ENCODE peak calls at places on chromosomes 2 and 18, in nine cellular contexts. One of them, this sample, is unnamed. For H3K9me3 and H3K4me1, the result is how much of the 10 kb centered on the place peaks cover.

GRCh38 chr2:148674063-148675020 is 29.8 kb downstream of the EPC2 start:
- DNase-seq in neuronal stem cell: peak
- DNase-seq in HCT116: peak
- DNase-seq in mesenchymal stem cell: peak
- DNase-seq in esophagus squamous epithelium: no peak
- DNase-seq in esophagus muscularis mucosa: no peak
- DNase-seq in lower lobe of right lung: no peak
- DNase-seq in endothelial cell of umbilical vein: peak
- DNase-seq in BE2C: no peak
- DNase-seq in this sample: no peak

GRCh38 chr18:10432781-10433180 is 21.7 kb upstream of the APCDD1 start:
- DNase-seq in neuronal stem cell: no peak
- DNase-seq in HCT116: no peak
- DNase-seq in mesenchymal stem cell: no peak
- DNase-seq in esophagus squamous epithelium: no peak
- DNase-seq in esophagus muscularis mucosa: no peak
- DNase-seq in lower lobe of right lung: no peak
- DNase-seq in endothelial cell of umbilical vein: no peak
- DNase-seq in BE2C: no peak
- DNase-seq in this sample: no peak

GRCh38 chr18:59021500-59021899 is 118.2 kb upstream of the SEC11C start:
- DNase-seq in neuronal stem cell: no peak
- DNase-seq in HCT116: no peak
- DNase-seq in mesenchymal stem cell: no peak
- DNase-seq in esophagus squamous epithelium: no peak
- DNase-seq in esophagus muscularis mucosa: no peak
- DNase-seq in lower lobe of right lung: no peak
- DNase-seq in endothelial cell of umbilical vein: no peak
- DNase-seq in BE2C: peak
- DNase-seq in this sample: peak

GRCh38 chr18:57210101-57210661 is 63.3 kb downstream of the BOD1L2 start:
- DNase-seq in neuronal stem cell: peak
- DNase-seq in HCT116: peak
- DNase-seq in mesenchymal stem cell: peak
- DNase-seq in esophagus squamous epithelium: no peak
- DNase-seq in esophagus muscularis mucosa: peak
- DNase-seq in lower lobe of right lung: no peak
- DNase-seq in endothelial cell of umbilical vein: peak
- DNase-seq in BE2C: peak
- DNase-seq in this sample: peak

GRCh38 chr2:64487256-64488049 is 33.5 kb downstream of the LGALSL start:
- DNase-seq in neuronal stem cell: no peak
- DNase-seq in HCT116: no peak
- DNase-seq in mesenchymal stem cell: peak
- DNase-seq in esophagus squamous epithelium: no peak
- DNase-seq in esophagus muscularis mucosa: no peak
- DNase-seq in lower lobe of right lung: no peak
- DNase-seq in endothelial cell of umbilical vein: no peak
- DNase-seq in BE2C: no peak
- DNase-seq in this sample: no peak

GRCh38 chr2:78979380-78980238 is 45.9 kb upstream of the REG3G start:
- DNase-seq in neuronal stem cell: peak
- DNase-seq in HCT116: no peak
- DNase-seq in mesenchymal stem cell: peak
- DNase-seq in esophagus squamous epithelium: no peak
- DNase-seq in esophagus muscularis mucosa: no peak
- DNase-seq in lower lobe of right lung: no peak
- DNase-seq in endothelial cell of umbilical vein: peak
- DNase-seq in BE2C: peak
- DNase-seq in this sample: no peak

GRCh38 chr2:172745636-172746035 is 10.0 kb downstream of the RAPGEF4 start:
- DNase-seq in neuronal stem cell: no peak
- DNase-seq in HCT116: no peak
- DNase-seq in mesenchymal stem cell: peak
- DNase-seq in esophagus squamous epithelium: no peak
- DNase-seq in esophagus muscularis mucosa: no peak
- DNase-seq in lower lobe of right lung: no peak
- DNase-seq in endothelial cell of umbilical vein: peak
- DNase-seq in BE2C: no peak
- DNase-seq in this sample: peak

GRCh38 chr2:62774555-62775366 is 69.2 kb downstream of the EHBP1 start:
- DNase-seq in neuronal stem cell: peak
- DNase-seq in HCT116: peak
- DNase-seq in mesenchymal stem cell: peak
- DNase-seq in esophagus squamous epithelium: no peak
- DNase-seq in esophagus muscularis mucosa: no peak
- DNase-seq in lower lobe of right lung: no peak
- DNase-seq in endothelial cell of umbilical vein: peak
- DNase-seq in BE2C: no peak
- DNase-seq in this sample: peak

DNA sequence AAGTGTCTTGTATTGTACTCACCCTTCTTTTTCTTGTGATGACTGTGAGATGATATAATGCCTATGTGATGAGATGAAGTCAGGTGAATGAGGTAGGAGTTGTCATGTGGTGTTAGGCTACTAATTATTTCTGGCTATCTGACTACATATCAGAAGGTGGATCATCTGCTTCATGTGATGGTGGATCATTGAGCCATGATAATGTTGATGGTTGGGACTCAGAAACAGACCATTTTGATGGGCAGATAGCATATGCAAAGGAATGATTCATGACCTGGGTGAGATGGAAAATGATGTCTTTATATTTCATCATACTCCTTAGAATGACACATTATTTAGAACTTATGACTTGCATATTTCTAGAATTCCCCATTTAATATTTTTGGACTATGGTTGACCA is 19.5 kb downstream of the ANKRD30B start:
- DNase-seq in neuronal stem cell: no peak
- DNase-seq in HCT116: no peak
- DNase-seq in mesenchymal stem cell: no peak
- DNase-seq in esophagus squamous epithelium: no peak
- DNase-seq in esophagus muscularis mucosa: no peak
- DNase-seq in lower lobe of right lung: no peak
- DNase-seq in endothelial cell of umbilical vein: no peak
- DNase-seq in BE2C: no peak
- DNase-seq in this sample: no peak
- H3K9me3 ChIP-seq in neuronal stem cell: under half
- H3K9me3 ChIP-seq in HCT116: under half
- H3K9me3 ChIP-seq in mesenchymal stem cell: under half
- H3K9me3 ChIP-seq in esophagus squamous epithelium: under half
- H3K9me3 ChIP-seq in esophagus muscularis mucosa: under half
- H3K9me3 ChIP-seq in lower lobe of right lung: under half
- H3K9me3 ChIP-seq in endothelial cell of umbilical vein: under half
- H3K9me3 ChIP-seq in BE2C: under half
- H3K9me3 ChIP-seq in this sample: under half

GRCh38 chr2:46803911-46804670 is 111.5 kb downstream of the MCFD2 start:
- DNase-seq in neuronal stem cell: no peak
- DNase-seq in HCT116: peak
- DNase-seq in mesenchymal stem cell: peak
- DNase-seq in esophagus squamous epithelium: no peak
- DNase-seq in esophagus muscularis mucosa: peak
- DNase-seq in lower lobe of right lung: no peak
- DNase-seq in endothelial cell of umbilical vein: no peak
- DNase-seq in BE2C: no peak
- DNase-seq in this sample: peak

GRCh38 chr2:46806526-46806925 is 109.1 kb downstream of the MCFD2 start:
- DNase-seq in neuronal stem cell: no peak
- DNase-seq in HCT116: no peak
- DNase-seq in mesenchymal stem cell: no peak
- DNase-seq in esophagus squamous epithelium: no peak
- DNase-seq in esophagus muscularis mucosa: no peak
- DNase-seq in lower lobe of right lung: no peak
- DNase-seq in endothelial cell of umbilical vein: peak
- DNase-seq in BE2C: no peak
- DNase-seq in this sample: peak

GRCh38 chr2:46803551-46803885 is 112.1 kb downstream of the MCFD2 start:
- DNase-seq in neuronal stem cell: no peak
- DNase-seq in HCT116: no peak
- DNase-seq in mesenchymal stem cell: no peak
- DNase-seq in esophagus squamous epithelium: no peak
- DNase-seq in esophagus muscularis mucosa: peak
- DNase-seq in lower lobe of right lung: no peak
- DNase-seq in endothelial cell of umbilical vein: no peak
- DNase-seq in BE2C: no peak
- DNase-seq in this sample: no peak

GRCh38 chr2:46804794-46805193 is 110.8 kb downstream of the MCFD2 start:
- DNase-seq in neuronal stem cell: no peak
- DNase-seq in HCT116: no peak
- DNase-seq in mesenchymal stem cell: peak
- DNase-seq in esophagus squamous epithelium: no peak
- DNase-seq in esophagus muscularis mucosa: peak
- DNase-seq in lower lobe of right lung: no peak
- DNase-seq in endothelial cell of umbilical vein: no peak
- DNase-seq in BE2C: no peak
- DNase-seq in this sample: no peak

GRCh38 chr2:46805401-46805951 is 110.1 kb downstream of the MCFD2 start:
- DNase-seq in neuronal stem cell: no peak
- DNase-seq in HCT116: no peak
- DNase-seq in mesenchymal stem cell: no peak
- DNase-seq in esophagus squamous epithelium: no peak
- DNase-seq in esophagus muscularis mucosa: peak
- DNase-seq in lower lobe of right lung: no peak
- DNase-seq in endothelial cell of umbilical vein: no peak
- DNase-seq in BE2C: no peak
- DNase-seq in this sample: no peak
- H3K4me1 ChIP-seq in neuronal stem cell: under half
- H3K4me1 ChIP-seq in HCT116: half or more
- H3K4me1 ChIP-seq in mesenchymal stem cell: under half
- H3K4me1 ChIP-seq in esophagus squamous epithelium: under half
- H3K4me1 ChIP-seq in esophagus muscularis mucosa: under half
- H3K4me1 ChIP-seq in lower lobe of right lung: under half
- H3K4me1 ChIP-seq in endothelial cell of umbilical vein: under half
- H3K4me1 ChIP-seq in BE2C: under half
- H3K4me1 ChIP-seq in this sample: half or more

DNA sequence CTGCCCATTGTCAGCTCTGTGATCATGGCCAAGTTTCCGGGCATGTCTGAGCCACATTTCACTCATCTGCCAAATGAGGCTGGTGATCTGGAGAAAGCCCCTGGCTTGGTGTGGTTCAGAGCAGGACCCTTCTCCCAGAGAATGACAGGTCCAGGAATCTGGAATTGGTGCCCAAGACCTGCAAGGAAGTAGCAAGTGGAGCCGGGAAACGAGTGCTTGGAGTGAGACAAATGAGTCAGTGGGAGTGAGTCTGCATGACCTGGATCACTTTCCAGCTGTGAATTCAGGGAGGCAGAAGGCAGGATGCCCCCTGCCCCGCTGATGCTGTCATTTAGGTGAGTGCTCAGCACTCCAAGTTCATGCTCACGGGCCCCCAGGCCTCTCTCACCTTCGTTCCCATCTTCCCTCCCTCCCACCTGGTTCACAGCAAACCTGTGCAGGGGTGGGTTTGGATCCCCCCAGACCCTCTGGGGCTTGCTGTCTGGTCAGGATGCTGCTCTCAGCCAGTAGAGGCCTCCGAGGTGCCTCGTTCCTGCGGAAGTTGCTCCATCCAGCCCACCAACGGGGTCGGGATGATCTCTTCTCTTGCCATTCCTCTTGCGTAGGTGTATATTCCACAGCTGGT is 104.4 kb downstream of the INHBB start:
- DNase-seq in neuronal stem cell: no peak
- DNase-seq in HCT116: no peak
- DNase-seq in mesenchymal stem cell: no peak
- DNase-seq in esophagus squamous epithelium: no peak
- DNase-seq in esophagus muscularis mucosa: no peak
- DNase-seq in lower lobe of right lung: no peak
- DNase-seq in endothelial cell of umbilical vein: no peak
- DNase-seq in BE2C: no peak
- DNase-seq in this sample: no peak
- H3K9me3 ChIP-seq in neuronal stem cell: under half
- H3K9me3 ChIP-seq in HCT116: under half
- H3K9me3 ChIP-seq in mesenchymal stem cell: under half
- H3K9me3 ChIP-seq in esophagus squamous epithelium: under half
- H3K9me3 ChIP-seq in esophagus muscularis mucosa: under half
- H3K9me3 ChIP-seq in lower lobe of right lung: under half
- H3K9me3 ChIP-seq in endothelial cell of umbilical vein: under half
- H3K9me3 ChIP-seq in BE2C: under half
- H3K9me3 ChIP-seq in this sample: under half

GRCh38 chr2:20597868-20598183 is 53.1 kb downstream of the HS1BP3 start:
- DNase-seq in neuronal stem cell: no peak
- DNase-seq in HCT116: no peak
- DNase-seq in mesenchymal stem cell: no peak
- DNase-seq in esophagus squamous epithelium: no peak
- DNase-seq in esophagus muscularis mucosa: no peak
- DNase-seq in lower lobe of right lung: no peak
- DNase-seq in endothelial cell of umbilical vein: no peak
- DNase-seq in BE2C: no peak
- DNase-seq in this sample: no peak

GRCh38 chr2:20596973-20597867 is 53.7 kb downstream of the HS1BP3 start:
- DNase-seq in neuronal stem cell: no peak
- DNase-seq in HCT116: no peak
- DNase-seq in mesenchymal stem cell: peak
- DNase-seq in esophagus squamous epithelium: no peak
- DNase-seq in esophagus muscularis mucosa: no peak
- DNase-seq in lower lobe of right lung: peak
- DNase-seq in endothelial cell of umbilical vein: peak
- DNase-seq in BE2C: no peak
- DNase-seq in this sample: no peak

GRCh38 chr2:20594957-20595356 is 55.9 kb downstream of the HS1BP3 start:
- DNase-seq in neuronal stem cell: no peak
- DNase-seq in HCT116: no peak
- DNase-seq in mesenchymal stem cell: no peak
- DNase-seq in esophagus squamous epithelium: no peak
- DNase-seq in esophagus muscularis mucosa: no peak
- DNase-seq in lower lobe of right lung: no peak
- DNase-seq in endothelial cell of umbilical vein: no peak
- DNase-seq in BE2C: no peak
- DNase-seq in this sample: no peak

GRCh38 chr2:20595439-20596192 is 55.3 kb downstream of the HS1BP3 start:
- DNase-seq in neuronal stem cell: no peak
- DNase-seq in HCT116: no peak
- DNase-seq in mesenchymal stem cell: peak
- DNase-seq in esophagus squamous epithelium: no peak
- DNase-seq in esophagus muscularis mucosa: no peak
- DNase-seq in lower lobe of right lung: peak
- DNase-seq in endothelial cell of umbilical vein: peak
- DNase-seq in BE2C: no peak
- DNase-seq in this sample: no peak

DNA sequence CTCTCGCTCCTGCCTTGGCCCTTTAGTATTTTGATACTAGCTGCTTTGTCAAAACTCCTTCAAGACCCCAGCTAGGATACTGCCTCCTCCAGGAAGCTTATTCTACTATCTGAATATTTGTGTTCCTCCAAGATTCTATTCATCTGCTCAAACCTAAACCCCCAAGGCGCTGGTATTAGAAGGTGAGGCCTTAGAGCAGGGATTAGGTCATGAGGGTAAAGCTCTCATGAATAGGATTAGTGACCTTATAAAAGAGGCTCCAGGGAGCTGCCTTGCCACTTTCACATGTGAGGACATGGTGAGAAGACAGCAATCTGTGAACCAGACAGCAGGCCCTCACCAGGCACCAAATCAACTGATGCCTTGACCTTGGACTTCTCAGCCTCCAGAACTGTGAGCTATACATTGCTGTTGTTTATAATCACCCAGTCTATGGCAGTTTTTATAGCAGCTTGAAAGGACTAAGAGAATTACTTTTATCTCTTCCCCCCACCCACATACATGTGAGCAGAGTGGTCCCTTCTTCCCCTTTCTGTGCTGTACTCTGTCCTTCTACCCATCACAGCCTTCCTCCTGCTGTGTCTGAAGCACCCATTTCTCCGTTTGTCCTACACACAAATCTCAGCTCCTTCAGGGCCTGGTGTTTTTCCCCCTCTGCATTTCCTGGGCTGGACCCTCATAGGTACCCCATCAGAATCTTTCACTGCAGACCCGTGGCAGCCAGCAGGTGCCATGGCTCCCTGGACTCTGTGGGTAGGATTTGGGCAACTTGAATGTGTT is 54.5 kb downstream of the HS1BP3 start:
- DNase-seq in neuronal stem cell: no peak
- DNase-seq in HCT116: no peak
- DNase-seq in mesenchymal stem cell: peak
- DNase-seq in esophagus squamous epithelium: no peak
- DNase-seq in esophagus muscularis mucosa: no peak
- DNase-seq in lower lobe of right lung: no peak
- DNase-seq in endothelial cell of umbilical vein: no peak
- DNase-seq in BE2C: no peak
- DNase-seq in this sample: no peak
- H3K4me1 ChIP-seq in neuronal stem cell: under half
- H3K4me1 ChIP-seq in HCT116: half or more
- H3K4me1 ChIP-seq in mesenchymal stem cell: under half
- H3K4me1 ChIP-seq in esophagus squamous epithelium: half or more
- H3K4me1 ChIP-seq in esophagus muscularis mucosa: half or more
- H3K4me1 ChIP-seq in lower lobe of right lung: half or more
- H3K4me1 ChIP-seq in endothelial cell of umbilical vein: half or more
- H3K4me1 ChIP-seq in BE2C: under half
- H3K4me1 ChIP-seq in this sample: half or more

This sample was measured in adipocyte.